ENCODE peak calls at places on chromosomes 4 and X, in four cellular contexts. One of them, this sample, is unnamed.

GRCh38 chrX:114930227-114930626 is 87.2 kb downstream of the IL13RA2 start:
- DNase-seq in K562: no peak
- DNase-seq in H1: no peak
- DNase-seq in HepG2: no peak
- DNase-seq in this sample: no peak

GRCh38 chrX:69025802-69026301 is 139.4 kb downstream of the PJA1 start:
- DNase-seq in K562: no peak
- DNase-seq in H1: no peak
- DNase-seq in HepG2: no peak
- DNase-seq in this sample: no peak

GRCh38 chr4:2891294-2891693 is 47.6 kb downstream of the ADD1 start:
- DNase-seq in K562: no peak
- DNase-seq in H1: no peak
- DNase-seq in HepG2: no peak
- DNase-seq in this sample: no peak

GRCh38 chr4:6222761-6223292 is 22.5 kb upstream of the JAKMIP1 start:
- DNase-seq in K562: no peak
- DNase-seq in H1: no peak
- DNase-seq in HepG2: no peak
- DNase-seq in this sample: no peak

GRCh38 chr4:83989835-83990234 is 453.9 kb downstream of the GPAT3 start:
- DNase-seq in K562: no peak
- DNase-seq in H1: no peak
- DNase-seq in HepG2: no peak
- DNase-seq in this sample: no peak

GRCh38 chrX:52923781-52924241 is 26.7 kb downstream of the FAM156B start:
- DNase-seq in K562: no peak
- DNase-seq in H1: no peak
- DNase-seq in HepG2: no peak
- DNase-seq in this sample: peak

GRCh38 chrX:102899940-102900916 is 36.8 kb upstream of the RAB40AL start:
- DNase-seq in K562: peak
- DNase-seq in H1: no peak
- DNase-seq in HepG2: peak
- DNase-seq in this sample: peak

GRCh38 chr4:154622598-154622997 is 10.1 kb upstream of the FGG start:
- DNase-seq in K562: peak
- DNase-seq in H1: no peak
- DNase-seq in HepG2: peak
- DNase-seq in this sample: no peak

GRCh38 chr4:6907658-6908191 is 1.9 kb upstream of the TBC1D14 start:
- DNase-seq in K562: peak
- DNase-seq in H1: no peak
- DNase-seq in HepG2: no peak
- DNase-seq in this sample: no peak

GRCh38 chr4:147096667-147097604 is 151.3 kb upstream of the TTC29 start:
- DNase-seq in K562: peak
- DNase-seq in H1: no peak
- DNase-seq in HepG2: peak
- DNase-seq in this sample: no peak

GRCh38 chrX:6021316-6022091 is 207.2 kb downstream of the NLGN4X start:
- DNase-seq in K562: no peak
- DNase-seq in H1: no peak
- DNase-seq in HepG2: peak
- DNase-seq in this sample: no peak

GRCh38 chr4:95641571-95641970 is 92.8 kb upstream of the UNC5C start:
- DNase-seq in K562: no peak
- DNase-seq in H1: no peak
- DNase-seq in HepG2: no peak
- DNase-seq in this sample: no peak

GRCh38 chrX:78104447-78105176 is 564 bp downstream of the PGK1 start:
- DNase-seq in K562: peak
- DNase-seq in H1: no peak
- DNase-seq in HepG2: peak
- DNase-seq in this sample: no peak

GRCh38 chr4:175703956-175704600 is 108.0 kb downstream of the GPM6A start:
- DNase-seq in K562: no peak
- DNase-seq in H1: no peak
- DNase-seq in HepG2: no peak
- DNase-seq in this sample: no peak

GRCh38 chr4:112840061-112840460 is 203.1 kb downstream of the LARP7 start:
- DNase-seq in K562: no peak
- DNase-seq in H1: no peak
- DNase-seq in HepG2: no peak
- DNase-seq in this sample: no peak

GRCh38 chrX:154317391-154318000 is 21.9 kb downstream of the TKTL1 start:
- DNase-seq in K562: peak
- DNase-seq in H1: no peak
- DNase-seq in HepG2: no peak
- DNase-seq in this sample: no peak

GRCh38 chr4:8241895-8242696 is 27.5 kb upstream of the HTRA3 start:
- DNase-seq in K562: peak
- DNase-seq in H1: peak
- DNase-seq in HepG2: peak
- DNase-seq in this sample: no peak

GRCh38 chr4:5996641-5997040 is 21.6 kb downstream of the C4orf50 start:
- DNase-seq in K562: no peak
- DNase-seq in H1: no peak
- DNase-seq in HepG2: no peak
- DNase-seq in this sample: no peak

GRCh38 chrX:46647251-46647650 is 73.7 kb downstream of the CHST7 start:
- DNase-seq in K562: no peak
- DNase-seq in H1: no peak
- DNase-seq in HepG2: no peak
- DNase-seq in this sample: no peak

GRCh38 chr4:89712141-89712540 is 124.8 kb downstream of the SNCA start:
- DNase-seq in K562: no peak
- DNase-seq in H1: no peak
- DNase-seq in HepG2: no peak
- DNase-seq in this sample: no peak

GRCh38 chrX:56986138-56986537 is 9.2 kb downstream of the SPIN3 start:
- DNase-seq in K562: no peak
- DNase-seq in H1: no peak
- DNase-seq in HepG2: no peak
- DNase-seq in this sample: no peak

GRCh38 chrX:138748480-138748879 is 37.0 kb upstream of the FGF13 start:
- DNase-seq in K562: no peak
- DNase-seq in H1: no peak
- DNase-seq in HepG2: no peak
- DNase-seq in this sample: no peak

GRCh38 chr4:13484749-13485345 is 707 bp upstream of the RAB28 start:
- DNase-seq in K562: no peak
- DNase-seq in H1: no peak
- DNase-seq in HepG2: peak
- DNase-seq in this sample: no peak

GRCh38 chr4:40247350-40247749 is 50.5 kb downstream of the RHOH start:
- DNase-seq in K562: no peak
- DNase-seq in H1: no peak
- DNase-seq in HepG2: no peak
- DNase-seq in this sample: no peak

GRCh38 chrX:154372612-154373022 is 1.8 kb downstream of the FLNA start:
- DNase-seq in K562: no peak
- DNase-seq in H1: no peak
- DNase-seq in HepG2: peak
- DNase-seq in this sample: peak

GRCh38 chr4:112085156-112086035 is 59.9 kb upstream of the FAM241A start:
- DNase-seq in K562: no peak
- DNase-seq in H1: no peak
- DNase-seq in HepG2: no peak
- DNase-seq in this sample: no peak

GRCh38 chr4:83890231-83890630 is 354.3 kb downstream of the GPAT3 start:
- DNase-seq in K562: no peak
- DNase-seq in H1: no peak
- DNase-seq in HepG2: no peak
- DNase-seq in this sample: no peak

GRCh38 chr4:145703850-145704528 is 24.0 kb downstream of the C4orf51 start:
- DNase-seq in K562: no peak
- DNase-seq in H1: peak
- DNase-seq in HepG2: no peak
- DNase-seq in this sample: no peak

GRCh38 chr4:145709336-145709735 is 29.4 kb downstream of the C4orf51 start:
- DNase-seq in K562: no peak
- DNase-seq in H1: no peak
- DNase-seq in HepG2: no peak
- DNase-seq in this sample: no peak

GRCh38 chr4:145709843-145710242 is 29.9 kb downstream of the C4orf51 start:
- DNase-seq in K562: no peak
- DNase-seq in H1: no peak
- DNase-seq in HepG2: no peak
- DNase-seq in this sample: no peak
- TF ChIP-seq YY1 in K562: no peak
- TF ChIP-seq YY1 in H1: no peak
- TF ChIP-seq YY1 in HepG2: no peak
- TF ChIP-seq YY1 in this sample: no peak

DNA sequence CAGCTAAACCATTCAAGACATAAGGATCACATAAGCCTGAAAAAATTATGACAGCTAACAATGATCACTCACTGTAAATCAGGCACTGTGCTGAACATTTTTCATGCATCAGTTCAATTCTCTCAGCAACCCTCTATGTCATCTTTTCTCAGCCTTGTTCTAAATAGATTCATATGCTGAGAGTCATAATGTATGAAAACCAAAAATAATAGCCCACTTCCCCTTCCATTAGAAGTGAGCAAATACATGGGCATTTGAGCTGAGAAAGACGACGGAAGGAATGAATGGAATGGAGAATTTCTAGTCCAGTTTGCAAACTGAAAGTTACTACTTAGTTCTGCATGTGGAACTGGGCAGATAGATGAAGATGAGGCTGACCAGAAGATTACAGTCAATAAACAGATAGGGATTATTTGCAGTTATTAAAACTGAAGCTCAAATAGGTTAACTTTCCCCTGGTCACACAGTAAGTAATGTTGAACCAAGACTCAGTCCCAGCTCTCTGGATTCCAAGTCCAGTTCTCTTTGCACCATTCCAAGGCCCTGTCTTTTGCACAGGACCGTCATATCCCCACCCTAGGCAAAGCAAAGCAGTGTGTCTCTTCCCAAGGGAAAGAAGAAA is 1.6 kb upstream of the SH3RF1 start:
- DNase-seq in K562: no peak
- DNase-seq in H1: no peak
- DNase-seq in HepG2: no peak
- DNase-seq in this sample: peak
- TF ChIP-seq ATF2 in K562: no peak
- TF ChIP-seq ATF2 in H1: no peak
- TF ChIP-seq ATF2 in HepG2: no peak
- TF ChIP-seq ATF2 in this sample: peak

DNA sequence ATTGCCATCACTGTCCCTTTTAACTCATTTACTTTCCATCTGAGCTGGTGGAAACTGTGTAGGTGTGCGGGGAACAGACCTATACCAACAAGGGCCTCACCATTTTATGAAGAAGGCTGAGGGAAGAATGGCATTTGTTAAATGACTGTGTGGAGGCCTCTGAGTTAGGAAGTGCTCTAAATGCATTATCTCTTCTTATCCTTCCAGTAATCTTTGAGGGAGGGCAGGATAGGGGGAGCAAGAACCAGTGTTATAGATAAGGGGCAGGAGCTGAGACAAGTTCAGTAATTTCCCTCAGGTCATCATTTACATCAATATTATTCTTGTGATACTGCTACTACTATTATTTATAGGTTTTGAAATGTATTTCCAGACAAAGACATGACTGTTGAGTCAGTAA is 122.4 kb upstream of the PDLIM3 start:
- DNase-seq in K562: no peak
- DNase-seq in H1: no peak
- DNase-seq in HepG2: no peak
- DNase-seq in this sample: no peak
- H3K27ac ChIP-seq in K562: no peak
- H3K27ac ChIP-seq in H1: no peak
- H3K27ac ChIP-seq in HepG2: no peak
- H3K27ac ChIP-seq in this sample: no peak

GRCh38 chr4:76376534-76376933 is 44.4 kb downstream of the CCDC158 start:
- DNase-seq in K562: no peak
- DNase-seq in H1: no peak
- DNase-seq in HepG2: peak
- DNase-seq in this sample: no peak

GRCh38 chr4:76375703-76376102 is 45.2 kb downstream of the CCDC158 start:
- DNase-seq in K562: no peak
- DNase-seq in H1: no peak
- DNase-seq in HepG2: no peak
- DNase-seq in this sample: no peak

GRCh38 chr4:76377481-76377901 is 43.5 kb downstream of the CCDC158 start:
- DNase-seq in K562: no peak
- DNase-seq in H1: no peak
- DNase-seq in HepG2: peak
- DNase-seq in this sample: no peak

GRCh38 chr4:76380561-76380960 is 40.4 kb downstream of the CCDC158 start:
- DNase-seq in K562: no peak
- DNase-seq in H1: peak
- DNase-seq in HepG2: no peak
- DNase-seq in this sample: no peak

DNA sequence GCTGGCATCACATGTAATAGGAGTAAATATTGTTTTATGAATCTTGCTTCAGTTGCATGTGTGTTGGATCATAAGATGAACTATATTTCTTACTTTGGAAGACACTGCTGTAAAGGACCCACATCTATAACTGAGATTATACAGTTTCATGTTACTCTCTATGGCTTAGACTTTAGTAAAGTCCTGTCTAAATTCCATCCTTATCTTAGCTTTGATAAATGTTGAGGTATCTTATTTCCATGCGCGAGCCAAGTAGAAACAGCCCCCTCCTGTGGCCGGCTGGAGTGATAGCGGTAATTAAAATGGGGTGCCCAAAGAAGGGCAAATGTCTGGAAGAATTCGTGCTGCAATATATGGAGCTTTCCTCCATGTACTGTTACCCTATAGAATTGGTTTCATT is 43.0 kb downstream of the CCDC158 start:
- DNase-seq in K562: peak
- DNase-seq in H1: no peak
- DNase-seq in HepG2: peak
- DNase-seq in this sample: no peak
- TF ChIP-seq YY1 in K562: no peak
- TF ChIP-seq YY1 in H1: no peak
- TF ChIP-seq YY1 in HepG2: no peak
- TF ChIP-seq YY1 in this sample: no peak

GRCh38 chr4:104395219-104395618 is 99.5 kb downstream of the CXXC4 start:
- DNase-seq in K562: no peak
- DNase-seq in H1: no peak
- DNase-seq in HepG2: no peak
- DNase-seq in this sample: no peak
- TF ChIP-seq ATF2 in K562: no peak
- TF ChIP-seq ATF2 in H1: no peak
- TF ChIP-seq ATF2 in HepG2: no peak
- TF ChIP-seq ATF2 in this sample: no peak

GRCh38 chrX:70176938-70177533 is at the start of gene DGAT2L6:
- DNase-seq in K562: peak
- DNase-seq in H1: no peak
- DNase-seq in HepG2: no peak
- DNase-seq in this sample: peak
- H3K27ac ChIP-seq in K562: peak
- H3K27ac ChIP-seq in H1: no peak
- H3K27ac ChIP-seq in HepG2: no peak
- H3K27ac ChIP-seq in this sample: peak

GRCh38 chrX:7147431-7147977 is at the start of gene STS:
- DNase-seq in K562: no peak
- DNase-seq in H1: no peak
- DNase-seq in HepG2: no peak
- DNase-seq in this sample: no peak
- TF ChIP-seq YY1 in K562: no peak
- TF ChIP-seq YY1 in H1: no peak
- TF ChIP-seq YY1 in HepG2: no peak
- TF ChIP-seq YY1 in this sample: peak

This sample was measured in GM12878.